ENCODE peak calls at places on chromosomes 13 and 19, in four cellular contexts. P is activated gamma-delta T cell, J is heart right ventricle, L is RCC 7860. W is an unnamed sample.

GRCh38 chr13:32023096-32023495 is 8.5 kb upstream of the FRY start:
- DNase-seq in P (no peak), J (no peak), L (no peak), W (no peak)

GRCh38 chr13:58852076-58852475 is 1220.5 kb downstream of the PCDH17 start:
- DNase-seq in P (no peak), J (no peak), L (no peak), W (no peak)

GRCh38 chr13:76016799-76017198 is 380.7 kb downstream of the LMO7 start:
- DNase-seq in P (no peak), J (no peak), L (peak; percentile 5), W (peak; percentile 2)

GRCh38 chr13:21060063-21060826 is 1.1 kb downstream of the LATS2 start:
- DNase-seq in P (peak; percentile 24), J (peak; percentile 42), L (no peak), W (peak; percentile 10)

GRCh38 chr19:14361824-14362223 is 19.4 kb upstream of the ADGRE5 start:
- DNase-seq in P (no peak), J (no peak), L (no peak), W (peak; percentile 61)

GRCh38 chr13:81990652-81991051 is 1649.7 kb upstream of the SPRY2 start:
- DNase-seq in P (no peak), J (no peak), L (no peak), W (no peak)

GRCh38 chr19:49324801-49325491 is at the start of gene SLC6A16:
- DNase-seq in P (no peak), J (no peak), L (no peak), W (no peak)

GRCh38 chr13:113926301-113926761 is 47.5 kb downstream of the C13orf46 start:
- DNase-seq in P (no peak), J (no peak), L (no peak), W (no peak)

GRCh38 chr19:13134626-13135025 is 15.5 kb downstream of the STX10 start:
- DNase-seq in P (no peak), J (no peak), L (no peak), W (no peak)

GRCh38 chr13:53112522-53112921 is 83.9 kb downstream of the OLFM4 start:
- DNase-seq in P (no peak), J (no peak), L (no peak), W (no peak)

GRCh38 chr19:36128392-36128736 is 11.5 kb upstream of the CAPNS1 start:
- DNase-seq in P (no peak), J (no peak), L (no peak), W (no peak)

GRCh38 chr13:31965361-31966066 is 66.1 kb upstream of the FRY start:
- DNase-seq in P (no peak), J (no peak), L (peak; percentile 79), W (no peak)

GRCh38 chr13:113051641-113052040 is 54.0 kb upstream of the F7 start:
- DNase-seq in P (no peak), J (no peak), L (no peak), W (no peak)

GRCh38 chr13:106525865-106526264 is 9.6 kb downstream of the EFNB2 start:
- DNase-seq in P (no peak), J (no peak), L (no peak), W (no peak)

GRCh38 chr13:26200811-26201210 is 21.3 kb downstream of the RNF6 start:
- DNase-seq in P (no peak), J (no peak), L (no peak), W (no peak)

GRCh38 chr13:81639984-81640582 is 1299.2 kb upstream of the SPRY2 start:
- DNase-seq in P (no peak), J (no peak), L (no peak), W (no peak)

GRCh38 chr19:41934849-41935374 is 6.7 kb upstream of the ERFL start:
- DNase-seq in P (no peak), J (peak; percentile 76), L (peak; percentile 26), W (peak; percentile 77)

GRCh38 chr19:3873151-3873550 is 4.3 kb upstream of the ZFR2 start:
- DNase-seq in P (no peak), J (no peak), L (no peak), W (no peak)

GRCh38 chr13:49610176-49610575 is 18.1 kb upstream of the ARL11 start:
- DNase-seq in P (no peak), J (no peak), L (no peak), W (no peak)

GRCh38 chr19:47075941-47076340 is 27.5 kb upstream of the TMEM160 start:
- DNase-seq in P (no peak), J (no peak), L (peak; percentile 33), W (no peak)

GRCh38 chr13:65560936-65561335 is 1669.2 kb downstream of the PCDH9 start:
- DNase-seq in P (no peak), J (no peak), L (no peak), W (no peak)

GRCh38 chr19:2607712-2608601 is 94.5 kb downstream of the GNG7 start:
- DNase-seq in P (peak; percentile 67), J (no peak), L (no peak), W (peak; percentile 93)

GRCh38 chr13:77595166-77595810 is 59.8 kb downstream of the SCEL start:
- DNase-seq in P (no peak), J (no peak), L (no peak), W (no peak)

GRCh38 chr13:34764246-34764645 is 177.8 kb upstream of the NBEA start:
- DNase-seq in P (no peak), J (no peak), L (no peak), W (no peak)

GRCh38 chr13:113034451-113035208 is 65.6 kb downstream of the MCF2L start:
- DNase-seq in P (no peak), J (peak; percentile 57), L (no peak), W (no peak)

GRCh38 chr13:21826214-21827015 is 155.5 kb downstream of the FGF9 start:
- DNase-seq in P (no peak), J (no peak), L (no peak), W (no peak)

GRCh38 chr19:49820125-49820524 is 2.0 kb downstream of the MED25 start:
- DNase-seq in P (no peak), J (no peak), L (no peak), W (no peak)

GRCh38 chr13:102814793-102815192 is 15.9 kb downstream of the BIVM start:
- DNase-seq in P (no peak), J (no peak), L (no peak), W (no peak)

GRCh38 chr13:110070511-110071120 is 236.3 kb downstream of the COL4A1 start:
- DNase-seq in P (no peak), J (no peak), L (no peak), W (no peak)

GRCh38 chr19:48726573-48726972 is 7.0 kb upstream of the MAMSTR start:
- DNase-seq in P (no peak), J (no peak), L (no peak), W (no peak)

GRCh38 chr13:88472316-88472715 is 801.1 kb downstream of the SLITRK5 start:
- DNase-seq in P (no peak), J (no peak), L (no peak), W (no peak)

GRCh38 chr19:677601-678380 is 1.6 kb downstream of the FSTL3 start:
- DNase-seq in P (no peak), J (no peak), L (peak; percentile 9), W (no peak)

GRCh38 chr19:13022111-13022858 is 27.0 kb downstream of the NFIX start:
- DNase-seq in P (no peak), J (peak; percentile 50), L (no peak), W (no peak)

GRCh38 chr19:48149430-48149829 is 20.7 kb downstream of the LIG1 start:
- DNase-seq in P (no peak), J (no peak), L (no peak), W (no peak)

GRCh38 chr13:66665991-66666390 is 564.1 kb downstream of the PCDH9 start:
- DNase-seq in P (peak; percentile 1), J (no peak), L (peak; percentile 95), W (no peak)

GRCh38 chr19:49887037-49887652 is 9.5 kb downstream of the IL4I1 start:
- DNase-seq in P (no peak), J (peak; percentile 19), L (no peak), W (no peak)

GRCh38 chr19:57135797-57136196 is 9.2 kb downstream of the ZIM3 start:
- DNase-seq in P (no peak), J (no peak), L (no peak), W (no peak)

W was measured in activated naive CD8-positive, alpha-beta T cell treated with anti-CD3 and anti-CD28 coated beads for 36 hours.